ENCODE peak calls at places on chromosomes 7 and 10, in nine cellular contexts. U is astrocyte of the spinal cord, L is upper lobe of left lung, K is IMR-90, Y is GM20000, I is tibial artery, N is body of pancreas, V is neural crest cell, D is right atrium auricular region. M is an unnamed sample.

GRCh38 chr10:123154943-123155505 is 822 bp downstream of the BUB3 start:
- DNase-seq in D (no peak), I (no peak), Y (no peak), K (peak), U (peak), N (no peak), L (no peak), V (no peak), M (no peak)

GRCh38 chr10:95237376-95238170 is 43.5 kb downstream of the ACSM6 start:
- DNase-seq in V (no peak), U (peak), L (no peak), D (no peak), Y (no peak), N (no peak), I (peak), K (peak), M (no peak)

GRCh38 chr10:97843296-97843671 is 6.4 kb upstream of the GOLGA7B start:
- DNase-seq in Y (no peak), D (no peak), I (no peak), K (no peak), V (no peak), U (no peak), N (no peak), L (no peak), M (no peak)

GRCh38 chr10:69901623-69902505 is 100.2 kb downstream of the COL13A1 start:
- DNase-seq in Y (peak), U (peak), N (peak), L (no peak), K (peak), V (peak), D (peak), I (no peak), M (peak)

GRCh38 chr7:137282043-137282442 is 61.5 kb downstream of the PTN start:
- DNase-seq in D (no peak), N (no peak), L (no peak), V (no peak), U (no peak), I (no peak), K (peak), Y (no peak), M (no peak)

GRCh38 chr10:112304460-112304859 is 21.3 kb downstream of the TECTB start:
- DNase-seq in L (no peak), D (no peak), V (no peak), K (peak), U (no peak), I (no peak), Y (no peak), N (no peak), M (no peak)

GRCh38 chr10:10045765-10046028 is 972.0 kb upstream of the CELF2 start:
- DNase-seq in D (no peak), V (no peak), I (no peak), U (peak), L (no peak), Y (no peak), K (no peak), N (no peak), M (no peak)

GRCh38 chr10:61313460-61313859 is 139.7 kb downstream of the TMEM26 start:
- DNase-seq in U (peak), D (no peak), Y (no peak), L (no peak), N (no peak), I (no peak), K (peak), V (no peak), M (no peak)

GRCh38 chr10:47181057-47181849 is 118.7 kb upstream of the GDF10 start:
- DNase-seq in N (no peak), U (no peak), I (no peak), V (no peak), D (peak), L (peak), Y (no peak), K (no peak), M (no peak)

GRCh38 chr10:86300931-86301330 is 65.7 kb downstream of the GRID1 start:
- DNase-seq in L (no peak), I (peak), U (no peak), N (no peak), K (no peak), V (no peak), Y (no peak), D (no peak), M (no peak)

GRCh38 chr10:77899080-77899477 is 27.5 kb downstream of the DLG5 start:
- DNase-seq in Y (no peak), I (no peak), K (peak), U (peak), V (no peak), L (peak), D (no peak), N (peak), M (no peak)

GRCh38 chr10:31886885-31887284 is 41.7 kb downstream of the ARHGAP12 start:
- DNase-seq in D (no peak), L (no peak), V (no peak), N (no peak), I (no peak), Y (no peak), K (peak), U (peak), M (no peak)

GRCh38 chr10:26095781-26096180 is 120.8 kb upstream of the GAD2 start:
- DNase-seq in D (no peak), U (no peak), K (no peak), L (no peak), Y (no peak), I (no peak), N (no peak), V (no peak), M (no peak)

GRCh38 chr7:25927626-25927978 is 224.4 kb upstream of the NFE2L3 start:
- DNase-seq in L (no peak), K (no peak), Y (no peak), N (no peak), V (no peak), D (no peak), U (no peak), I (no peak), M (no peak)

GRCh38 chr10:102324061-102324460 is 71.4 kb upstream of the NFKB2 start:
- DNase-seq in U (no peak), I (no peak), N (no peak), Y (no peak), L (no peak), D (no peak), K (peak), V (no peak), M (no peak)

GRCh38 chr10:123204127-123204461 is 49.9 kb downstream of the BUB3 start:
- DNase-seq in U (no peak), I (no peak), D (no peak), K (no peak), N (no peak), L (no peak), Y (no peak), V (no peak), M (no peak)

GRCh38 chr7:47266799-47267198 is 315.1 kb downstream of the TNS3 start:
- DNase-seq in V (no peak), N (peak), D (no peak), U (no peak), I (no peak), L (no peak), Y (no peak), K (peak), M (no peak)

GRCh38 chr10:26215923-26216576 is 524 bp upstream of the GAD2 start:
- DNase-seq in K (no peak), N (peak), V (peak), I (no peak), L (peak), Y (peak), D (no peak), U (peak), M (peak)

GRCh38 chr10:114427124-114427852 is 23.0 kb upstream of the AFAP1L2 start:
- DNase-seq in K (no peak), U (peak), N (no peak), I (no peak), D (no peak), L (no peak), Y (no peak), V (no peak), M (no peak)

GRCh38 chr10:7056216-7056615 is 354.6 kb downstream of the SFMBT2 start:
- DNase-seq in N (no peak), K (no peak), Y (no peak), I (no peak), V (no peak), L (no peak), U (no peak), D (no peak), M (no peak)

GRCh38 chr10:7053195-7053594 is 357.6 kb downstream of the SFMBT2 start:
- DNase-seq in U (no peak), K (no peak), V (no peak), Y (no peak), N (no peak), I (no peak), D (no peak), L (no peak), M (no peak)

GRCh38 chr10:7054915-7055314 is 355.9 kb downstream of the SFMBT2 start:
- DNase-seq in Y (peak), N (no peak), D (no peak), V (peak), I (no peak), K (peak), U (peak), L (no peak), M (no peak)
- TF ChIP-seq CTCF in Y (no peak), N (no peak), D (no peak), V (peak), I (no peak), K (peak), U (peak), L (peak), M (peak)

GRCh38 chr10:118966131-118967125 is 63.1 kb upstream of the NANOS1 start:
- DNase-seq in U (no peak), K (no peak), Y (no peak), V (no peak), N (no peak), D (no peak), L (no peak), I (no peak), M (no peak)

GRCh38 chr10:118967160-118967559 is 62.4 kb upstream of the NANOS1 start:
- DNase-seq in N (no peak), L (no peak), Y (no peak), I (no peak), D (no peak), U (no peak), K (no peak), V (no peak), M (no peak)

GRCh38 chr10:118965096-118965495 is 64.4 kb upstream of the NANOS1 start:
- DNase-seq in Y (no peak), L (no peak), V (no peak), I (no peak), K (no peak), U (no peak), N (no peak), D (no peak), M (no peak)

GRCh38 chr10:118963963-118964362 is 65.6 kb upstream of the NANOS1 start:
- DNase-seq in K (no peak), D (no peak), N (no peak), V (no peak), U (no peak), I (no peak), Y (no peak), L (no peak), M (no peak)

GRCh38 chr10:118965636-118966035 is 63.9 kb upstream of the NANOS1 start:
- DNase-seq in Y (no peak), K (no peak), D (no peak), I (no peak), V (no peak), N (no peak), U (no peak), L (no peak), M (no peak)
- TF ChIP-seq CTCF in Y (no peak), K (no peak), D (no peak), I (no peak), V (no peak), N (no peak), U (no peak), L (no peak), M (no peak)

GRCh38 chr7:101890666-101891065 is 73.2 kb downstream of the CUX1 start:
- DNase-seq in D (no peak), U (no peak), I (no peak), V (no peak), Y (no peak), K (no peak), N (no peak), L (no peak), M (no peak)
- TF ChIP-seq CTCF in D (no peak), U (no peak), I (no peak), V (no peak), Y (no peak), K (no peak), N (no peak), L (no peak), M (no peak)

DNA sequence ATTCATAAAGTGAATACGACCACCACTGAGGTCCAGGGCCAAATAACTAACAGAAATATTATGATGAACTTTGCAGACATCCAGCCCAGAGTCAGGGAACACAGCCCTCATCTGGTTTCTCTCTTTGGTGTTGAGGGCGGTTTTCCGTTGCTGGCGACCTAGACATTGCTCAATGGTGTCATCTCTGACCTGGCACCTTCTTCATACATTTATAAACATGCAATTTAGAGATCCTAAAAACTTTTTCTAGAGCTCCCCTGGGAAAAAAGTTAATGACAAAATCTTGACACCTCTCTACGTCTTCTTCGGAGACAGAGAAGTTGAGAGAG is 301 bp upstream of the TET1 start:
- DNase-seq in Y (no peak), U (peak), K (no peak), D (no peak), I (no peak), L (no peak), V (no peak), N (no peak), M (no peak)
- TF ChIP-seq CTCF in Y (no peak), U (no peak), K (no peak), D (no peak), I (no peak), L (no peak), V (no peak), N (no peak), M (no peak)

GRCh38 chr10:71911296-71911954 is 52.8 kb upstream of the CHST3 start:
- DNase-seq in K (peak), I (no peak), Y (no peak), L (no peak), D (no peak), N (no peak), U (no peak), V (no peak), M (no peak)

GRCh38 chr10:71916827-71917226 is 47.4 kb upstream of the CHST3 start:
- DNase-seq in I (no peak), V (no peak), N (no peak), L (no peak), U (no peak), Y (no peak), K (no peak), D (no peak), M (no peak)

GRCh38 chr10:71908998-71909397 is 55.2 kb upstream of the CHST3 start:
- DNase-seq in L (no peak), N (no peak), U (no peak), D (no peak), Y (no peak), K (no peak), V (no peak), I (peak), M (no peak)

GRCh38 chr10:71909399-71910083 is 54.7 kb upstream of the CHST3 start:
- DNase-seq in N (no peak), D (no peak), I (peak), Y (no peak), K (no peak), L (no peak), U (no peak), V (no peak), M (no peak)

DNA sequence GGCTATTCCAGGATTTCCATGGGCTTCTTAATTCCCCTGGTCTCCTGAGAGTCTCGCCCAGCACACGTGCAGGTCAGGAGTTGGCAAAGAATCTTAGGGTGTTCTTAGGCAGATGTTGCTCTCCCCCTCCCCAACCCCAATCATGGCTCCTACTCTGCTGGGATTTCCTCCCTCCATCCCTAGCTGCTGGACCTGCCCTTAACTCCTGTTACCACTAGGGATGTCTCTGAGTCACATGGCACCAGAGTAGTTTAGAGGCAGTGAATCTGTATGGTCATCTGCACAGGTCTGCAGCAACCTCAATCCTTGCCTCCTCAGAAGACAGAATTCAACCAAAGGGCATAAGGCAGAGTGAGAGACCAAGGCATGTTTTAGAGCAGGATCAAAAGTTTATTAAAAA is 51.8 kb upstream of the CHST3 start:
- DNase-seq in L (no peak), I (peak), V (no peak), N (no peak), Y (no peak), U (no peak), D (no peak), K (peak), M (no peak)
- TF ChIP-seq CTCF in L (no peak), I (no peak), V (no peak), N (no peak), Y (no peak), U (no peak), D (no peak), K (peak), M (no peak)

DNA sequence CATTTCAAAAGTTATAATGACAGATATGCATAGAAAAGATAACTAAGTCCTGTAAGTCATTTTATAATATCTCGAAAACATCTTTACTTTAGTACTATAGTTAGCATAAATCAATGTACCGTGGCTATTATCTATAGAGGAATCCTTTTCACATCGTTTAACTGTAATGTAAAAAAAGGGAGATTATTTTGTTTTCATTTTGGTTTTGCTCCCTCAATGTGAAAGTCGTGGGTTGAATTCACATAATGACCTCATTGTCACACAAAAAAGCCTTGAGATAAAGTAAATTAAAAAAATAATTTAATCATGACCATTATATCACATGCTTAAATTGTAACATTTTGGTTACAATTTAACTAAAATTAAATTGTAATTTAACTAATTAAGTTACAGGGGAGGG is 560.5 kb upstream of the POT1 start:
- DNase-seq in V (no peak), D (no peak), N (no peak), Y (no peak), L (no peak), I (no peak), U (no peak), K (no peak), M (no peak)
- TF ChIP-seq CTCF in V (no peak), D (no peak), N (no peak), Y (no peak), L (no peak), I (no peak), U (no peak), K (no peak), M (no peak)

DNA sequence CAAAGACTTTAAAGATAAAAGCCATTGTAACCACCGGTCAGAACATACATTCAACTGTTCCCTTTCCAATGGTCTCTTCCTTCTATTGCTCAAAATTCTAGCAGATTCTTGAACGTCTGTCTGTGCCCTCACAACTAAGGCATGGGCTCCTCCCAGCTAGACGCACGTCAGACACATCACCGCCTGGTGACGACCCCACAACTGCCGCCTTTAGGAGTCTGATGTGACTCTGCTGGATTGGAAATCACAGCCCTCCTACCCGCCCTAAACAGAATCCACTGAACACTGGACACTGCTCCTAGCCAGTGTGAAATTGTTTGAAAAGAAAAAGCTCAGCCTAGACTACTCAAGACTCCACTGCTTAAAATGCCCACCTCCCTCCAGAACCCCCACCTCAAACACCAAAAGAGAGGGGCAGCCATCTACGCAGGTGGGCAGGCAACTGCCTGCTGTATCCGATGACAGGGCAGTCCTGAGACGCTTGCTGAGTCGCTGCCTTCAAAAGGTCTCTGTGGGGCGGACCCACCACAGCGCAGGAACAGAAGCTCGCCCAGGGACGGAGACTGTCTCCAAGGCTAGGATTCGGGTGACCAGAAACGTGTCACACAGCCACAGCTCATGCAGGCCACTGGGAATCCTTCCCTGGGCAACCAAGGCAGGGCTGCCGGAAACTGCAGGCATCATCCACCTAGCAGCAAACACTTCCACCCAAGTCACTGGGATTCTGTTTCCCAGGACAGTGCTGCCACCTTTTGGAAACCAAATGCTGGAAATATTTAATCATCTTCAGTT is 34.7 kb downstream of the GSDME start:
- DNase-seq in I (peak), N (no peak), D (peak), Y (no peak), U (peak), V (no peak), L (no peak), K (no peak), M (peak)
- TF ChIP-seq CTCF in I (no peak), N (peak), D (peak), Y (no peak), U (peak), V (peak), L (no peak), K (no peak), M (no peak)

DNA sequence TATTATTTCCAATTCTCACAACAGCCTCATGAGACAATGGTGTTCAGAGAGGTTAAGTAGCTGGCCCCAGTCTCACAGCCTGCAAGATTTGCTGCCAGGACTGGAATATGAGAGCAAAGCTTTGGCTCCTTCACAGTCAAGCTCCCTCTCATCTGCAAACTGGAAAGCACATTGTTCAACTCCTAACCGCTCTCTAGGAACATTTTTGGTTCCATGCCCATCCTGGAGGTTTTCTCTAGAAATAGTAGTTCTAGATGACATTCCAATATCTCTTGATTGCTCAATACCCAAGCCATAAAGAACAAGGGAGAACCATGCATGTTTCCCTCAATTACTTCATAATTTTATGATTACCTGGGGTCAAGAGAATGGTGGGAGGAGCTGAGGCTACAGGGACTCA is 75.6 kb upstream of the CXCL12 start:
- DNase-seq in V (no peak), N (no peak), U (no peak), K (no peak), D (no peak), L (no peak), Y (no peak), I (no peak), M (no peak)
- TF ChIP-seq CTCF in V (no peak), N (no peak), U (no peak), K (no peak), D (no peak), L (no peak), Y (no peak), I (no peak), M (no peak)

M was measured in endothelial cell.